ENCODE peak calls at places on chromosomes 13 and 19, in eight cellular contexts. One of them, this sample, is unnamed.

GRCh38 chr13:67156718-67157049 is 73.5 kb downstream of the PCDH9 start:
- DNase-seq in Peyer's patch: no peak
- DNase-seq in AG04450: no peak
- DNase-seq in cardiac muscle cell: no peak
- DNase-seq in tibial artery: no peak
- DNase-seq in brain microvascular endothelial cell: no peak
- DNase-seq in fibroblast of the aortic adventitia: no peak
- DNase-seq in omental fat pad: no peak
- DNase-seq in this sample: no peak

GRCh38 chr19:4518345-4519171 is at the start of gene PLIN4:
- DNase-seq in Peyer's patch: no peak
- DNase-seq in AG04450: no peak
- DNase-seq in cardiac muscle cell: no peak
- DNase-seq in tibial artery: no peak
- DNase-seq in brain microvascular endothelial cell: no peak
- DNase-seq in fibroblast of the aortic adventitia: peak; percentile 78
- DNase-seq in omental fat pad: no peak
- DNase-seq in this sample: no peak

GRCh38 chr13:46639033-46639981 is 86.3 kb downstream of the LRCH1 start:
- DNase-seq in Peyer's patch: no peak
- DNase-seq in AG04450: no peak
- DNase-seq in cardiac muscle cell: peak; percentile 46
- DNase-seq in tibial artery: no peak
- DNase-seq in brain microvascular endothelial cell: no peak
- DNase-seq in fibroblast of the aortic adventitia: no peak
- DNase-seq in omental fat pad: no peak
- DNase-seq in this sample: no peak

GRCh38 chr19:50695251-50696064 is 24.1 kb downstream of the SHANK1 start:
- DNase-seq in Peyer's patch: no peak
- DNase-seq in AG04450: no peak
- DNase-seq in cardiac muscle cell: peak; percentile 73
- DNase-seq in tibial artery: no peak
- DNase-seq in brain microvascular endothelial cell: no peak
- DNase-seq in fibroblast of the aortic adventitia: no peak
- DNase-seq in omental fat pad: no peak
- DNase-seq in this sample: no peak

GRCh38 chr13:20994441-20994821 is 67.0 kb downstream of the LATS2 start:
- DNase-seq in Peyer's patch: peak; percentile 39
- DNase-seq in AG04450: no peak
- DNase-seq in cardiac muscle cell: no peak
- DNase-seq in tibial artery: peak; percentile 14
- DNase-seq in brain microvascular endothelial cell: no peak
- DNase-seq in fibroblast of the aortic adventitia: no peak
- DNase-seq in omental fat pad: no peak
- DNase-seq in this sample: no peak

GRCh38 chr13:23447927-23448326 is 14.4 kb upstream of the SACS start:
- DNase-seq in Peyer's patch: no peak
- DNase-seq in AG04450: peak; percentile 90
- DNase-seq in cardiac muscle cell: no peak
- DNase-seq in tibial artery: no peak
- DNase-seq in brain microvascular endothelial cell: no peak
- DNase-seq in fibroblast of the aortic adventitia: peak; percentile 88
- DNase-seq in omental fat pad: no peak
- DNase-seq in this sample: no peak

GRCh38 chr19:15412832-15413231 is 6.0 kb downstream of the AKAP8L start:
- DNase-seq in Peyer's patch: no peak
- DNase-seq in AG04450: no peak
- DNase-seq in cardiac muscle cell: no peak
- DNase-seq in tibial artery: no peak
- DNase-seq in brain microvascular endothelial cell: no peak
- DNase-seq in fibroblast of the aortic adventitia: no peak
- DNase-seq in omental fat pad: no peak
- DNase-seq in this sample: no peak

GRCh38 chr13:50901701-50902100 is 7.9 kb upstream of the RNASEH2B start:
- DNase-seq in Peyer's patch: no peak
- DNase-seq in AG04450: no peak
- DNase-seq in cardiac muscle cell: no peak
- DNase-seq in tibial artery: no peak
- DNase-seq in brain microvascular endothelial cell: no peak
- DNase-seq in fibroblast of the aortic adventitia: no peak
- DNase-seq in omental fat pad: no peak
- DNase-seq in this sample: no peak

GRCh38 chr13:43874512-43875092 is 4.9 kb downstream of the CCDC122 start:
- DNase-seq in Peyer's patch: no peak
- DNase-seq in AG04450: no peak
- DNase-seq in cardiac muscle cell: peak; percentile 27
- DNase-seq in tibial artery: no peak
- DNase-seq in brain microvascular endothelial cell: no peak
- DNase-seq in fibroblast of the aortic adventitia: peak; percentile 68
- DNase-seq in omental fat pad: no peak
- DNase-seq in this sample: no peak

GRCh38 chr19:19324059-19324755 is 3.6 kb downstream of the MAU2 start:
- DNase-seq in Peyer's patch: no peak
- DNase-seq in AG04450: no peak
- DNase-seq in cardiac muscle cell: no peak
- DNase-seq in tibial artery: no peak
- DNase-seq in brain microvascular endothelial cell: no peak
- DNase-seq in fibroblast of the aortic adventitia: no peak
- DNase-seq in omental fat pad: no peak
- DNase-seq in this sample: no peak

GRCh38 chr13:96819375-96819774 is 174.9 kb downstream of the OXGR1 start:
- DNase-seq in Peyer's patch: no peak
- DNase-seq in AG04450: no peak
- DNase-seq in cardiac muscle cell: no peak
- DNase-seq in tibial artery: no peak
- DNase-seq in brain microvascular endothelial cell: no peak
- DNase-seq in fibroblast of the aortic adventitia: no peak
- DNase-seq in omental fat pad: no peak
- DNase-seq in this sample: no peak

GRCh38 chr19:39543477-39543857 is 3.5 kb upstream of the EID2 start:
- DNase-seq in Peyer's patch: no peak
- DNase-seq in AG04450: no peak
- DNase-seq in cardiac muscle cell: no peak
- DNase-seq in tibial artery: no peak
- DNase-seq in brain microvascular endothelial cell: no peak
- DNase-seq in fibroblast of the aortic adventitia: no peak
- DNase-seq in omental fat pad: no peak
- DNase-seq in this sample: no peak

GRCh38 chr19:39539165-39539518 is 819 bp downstream of the EID2 start:
- DNase-seq in Peyer's patch: no peak
- DNase-seq in AG04450: no peak
- DNase-seq in cardiac muscle cell: peak; percentile 54
- DNase-seq in tibial artery: no peak
- DNase-seq in brain microvascular endothelial cell: no peak
- DNase-seq in fibroblast of the aortic adventitia: peak; percentile 53
- DNase-seq in omental fat pad: no peak
- DNase-seq in this sample: no peak

GRCh38 chr19:39542198-39542597 is 2.2 kb upstream of the EID2 start:
- DNase-seq in Peyer's patch: no peak
- DNase-seq in AG04450: no peak
- DNase-seq in cardiac muscle cell: no peak
- DNase-seq in tibial artery: no peak
- DNase-seq in brain microvascular endothelial cell: no peak
- DNase-seq in fibroblast of the aortic adventitia: no peak
- DNase-seq in omental fat pad: no peak
- DNase-seq in this sample: no peak

GRCh38 chr19:39539519-39540332 is at the start of gene EID2:
- DNase-seq in Peyer's patch: peak; percentile 97
- DNase-seq in AG04450: peak; percentile 92
- DNase-seq in cardiac muscle cell: peak; percentile 98
- DNase-seq in tibial artery: peak; percentile 94
- DNase-seq in brain microvascular endothelial cell: peak; percentile 87
- DNase-seq in fibroblast of the aortic adventitia: peak; percentile 95
- DNase-seq in omental fat pad: peak; percentile 88
- DNase-seq in this sample: peak; percentile 96

GRCh38 chr19:39540333-39540673 is 342 bp upstream of the EID2 start:
- DNase-seq in Peyer's patch: no peak
- DNase-seq in AG04450: no peak
- DNase-seq in cardiac muscle cell: no peak
- DNase-seq in tibial artery: no peak
- DNase-seq in brain microvascular endothelial cell: no peak
- DNase-seq in fibroblast of the aortic adventitia: no peak
- DNase-seq in omental fat pad: no peak
- DNase-seq in this sample: no peak
- TF ChIP-seq CTCF in Peyer's patch: no peak
- TF ChIP-seq CTCF in AG04450: no peak
- TF ChIP-seq CTCF in cardiac muscle cell: no peak
- TF ChIP-seq CTCF in tibial artery: no peak
- TF ChIP-seq CTCF in brain microvascular endothelial cell: no peak
- TF ChIP-seq CTCF in fibroblast of the aortic adventitia: no peak
- TF ChIP-seq CTCF in omental fat pad: no peak
- TF ChIP-seq CTCF in this sample: peak; percentile 31

DNA sequence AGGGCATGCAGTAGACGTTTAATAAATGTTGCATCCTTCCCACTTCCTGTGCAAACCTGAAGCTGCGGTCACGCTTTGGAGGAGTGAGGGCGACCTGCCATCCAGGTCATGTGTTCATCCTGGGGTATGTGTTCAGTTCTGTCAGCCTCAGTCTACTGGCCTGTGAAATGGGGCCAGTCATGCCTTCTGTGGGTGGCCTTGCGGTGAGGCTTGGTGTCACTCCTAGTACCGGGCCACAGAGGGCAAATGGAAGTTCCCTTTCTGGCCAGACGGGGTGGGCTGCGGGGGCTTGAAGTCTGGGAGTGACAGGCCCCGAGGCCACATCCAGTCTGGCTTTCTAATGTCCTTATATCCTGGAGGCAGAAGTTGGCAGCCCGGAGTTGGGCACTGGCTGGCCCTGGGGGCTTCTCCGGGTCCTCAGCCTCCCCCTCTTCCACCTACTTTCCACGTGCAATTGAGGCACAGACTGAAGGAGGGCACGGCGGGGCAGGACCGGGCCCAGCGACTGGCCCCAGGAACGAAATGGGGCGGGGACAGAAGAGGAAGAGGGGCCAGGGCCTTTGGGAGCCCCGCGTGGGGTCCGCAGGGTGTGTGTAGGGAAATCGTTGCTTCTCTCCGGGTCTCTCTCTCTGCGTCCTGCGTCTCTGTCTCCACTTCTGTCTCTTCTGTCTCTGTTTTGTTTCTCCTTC is 11.1 kb downstream of the PDE4A start:
- DNase-seq in Peyer's patch: peak; percentile 80
- DNase-seq in AG04450: no peak
- DNase-seq in cardiac muscle cell: no peak
- DNase-seq in tibial artery: peak; percentile 41
- DNase-seq in brain microvascular endothelial cell: no peak
- DNase-seq in fibroblast of the aortic adventitia: peak; percentile 22
- DNase-seq in omental fat pad: no peak
- DNase-seq in this sample: peak; percentile 76
- TF ChIP-seq CTCF in Peyer's patch: no peak
- TF ChIP-seq CTCF in AG04450: peak; percentile 13
- TF ChIP-seq CTCF in cardiac muscle cell: no peak
- TF ChIP-seq CTCF in tibial artery: no peak
- TF ChIP-seq CTCF in brain microvascular endothelial cell: no peak
- TF ChIP-seq CTCF in fibroblast of the aortic adventitia: no peak
- TF ChIP-seq CTCF in omental fat pad: no peak
- TF ChIP-seq CTCF in this sample: peak; percentile 26

GRCh38 chr13:80342541-80343371 is 1.8 kb upstream of the SPRY2 start:
- DNase-seq in Peyer's patch: peak; percentile 90
- DNase-seq in AG04450: no peak
- DNase-seq in cardiac muscle cell: peak; percentile 87
- DNase-seq in tibial artery: peak; percentile 80
- DNase-seq in brain microvascular endothelial cell: peak; percentile 65
- DNase-seq in fibroblast of the aortic adventitia: peak; percentile 73
- DNase-seq in omental fat pad: peak; percentile 52
- DNase-seq in this sample: peak; percentile 64
- TF ChIP-seq CTCF in Peyer's patch: peak; percentile 91
- TF ChIP-seq CTCF in AG04450: peak; percentile 84
- TF ChIP-seq CTCF in cardiac muscle cell: peak; percentile 93
- TF ChIP-seq CTCF in tibial artery: peak; percentile 91
- TF ChIP-seq CTCF in brain microvascular endothelial cell: peak; percentile 68
- TF ChIP-seq CTCF in fibroblast of the aortic adventitia: peak; percentile 66
- TF ChIP-seq CTCF in omental fat pad: peak; percentile 63
- TF ChIP-seq CTCF in this sample: peak; percentile 99

GRCh38 chr19:23183251-23183650 is 66.4 kb downstream of the ZNF730 start:
- DNase-seq in Peyer's patch: no peak
- DNase-seq in AG04450: no peak
- DNase-seq in cardiac muscle cell: no peak
- DNase-seq in tibial artery: no peak
- DNase-seq in brain microvascular endothelial cell: no peak
- DNase-seq in fibroblast of the aortic adventitia: no peak
- DNase-seq in omental fat pad: no peak
- DNase-seq in this sample: no peak
- TF ChIP-seq CTCF in Peyer's patch: no peak
- TF ChIP-seq CTCF in AG04450: no peak
- TF ChIP-seq CTCF in cardiac muscle cell: no peak
- TF ChIP-seq CTCF in tibial artery: no peak
- TF ChIP-seq CTCF in brain microvascular endothelial cell: no peak
- TF ChIP-seq CTCF in fibroblast of the aortic adventitia: no peak
- TF ChIP-seq CTCF in omental fat pad: no peak
- TF ChIP-seq CTCF in this sample: no peak